ENCODE peak calls at places on chromosomes 4 and X, in five cellular contexts. One of them, this sample, is unnamed.

GRCh38 chrX:47189906-47190305 is 3.7 kb upstream of the UBA1 start:
- DNase-seq in NT2/D1: no peak
- DNase-seq in body of pancreas: no peak
- DNase-seq in heart left ventricle: no peak
- DNase-seq in dorsolateral prefrontal cortex: no peak
- DNase-seq in this sample: no peak

GRCh38 chr4:174999407-174999806 is 81.2 kb downstream of the ADAM29 start:
- DNase-seq in NT2/D1: no peak
- DNase-seq in body of pancreas: no peak
- DNase-seq in heart left ventricle: no peak
- DNase-seq in dorsolateral prefrontal cortex: no peak
- DNase-seq in this sample: no peak

GRCh38 chr4:173017802-173018201 is 150.8 kb upstream of the GALNT7 start:
- DNase-seq in NT2/D1: no peak
- DNase-seq in body of pancreas: no peak
- DNase-seq in heart left ventricle: no peak
- DNase-seq in dorsolateral prefrontal cortex: no peak
- DNase-seq in this sample: no peak

GRCh38 chr4:101981756-101982155 is 191.2 kb downstream of the BANK1 start:
- DNase-seq in NT2/D1: no peak
- DNase-seq in body of pancreas: no peak
- DNase-seq in heart left ventricle: no peak
- DNase-seq in dorsolateral prefrontal cortex: no peak
- DNase-seq in this sample: no peak

GRCh38 chr4:158300012-158300411 is 89.7 kb downstream of the TMEM144 start:
- DNase-seq in NT2/D1: no peak
- DNase-seq in body of pancreas: no peak
- DNase-seq in heart left ventricle: no peak
- DNase-seq in dorsolateral prefrontal cortex: no peak
- DNase-seq in this sample: no peak

GRCh38 chrX:80486299-80486698 is 66.1 kb downstream of the TENT5D start:
- DNase-seq in NT2/D1: no peak
- DNase-seq in body of pancreas: no peak
- DNase-seq in heart left ventricle: no peak
- DNase-seq in dorsolateral prefrontal cortex: no peak
- DNase-seq in this sample: no peak

GRCh38 chrX:153667281-153667831 is 6.3 kb downstream of the PNCK start:
- DNase-seq in NT2/D1: no peak
- DNase-seq in body of pancreas: no peak
- DNase-seq in heart left ventricle: no peak
- DNase-seq in dorsolateral prefrontal cortex: no peak
- DNase-seq in this sample: no peak

GRCh38 chr4:61004651-61005170 is 195.4 kb upstream of the ADGRL3 start:
- DNase-seq in NT2/D1: no peak
- DNase-seq in body of pancreas: no peak
- DNase-seq in heart left ventricle: no peak
- DNase-seq in dorsolateral prefrontal cortex: no peak
- DNase-seq in this sample: no peak

GRCh38 chrX:96052078-96052477 is 632.6 kb upstream of the DIAPH2 start:
- DNase-seq in NT2/D1: no peak
- DNase-seq in body of pancreas: no peak
- DNase-seq in heart left ventricle: no peak
- DNase-seq in dorsolateral prefrontal cortex: no peak
- DNase-seq in this sample: no peak

GRCh38 chr4:6460876-6461275 is 11.5 kb downstream of the PPP2R2C start:
- DNase-seq in NT2/D1: no peak
- DNase-seq in body of pancreas: no peak
- DNase-seq in heart left ventricle: no peak
- DNase-seq in dorsolateral prefrontal cortex: no peak
- DNase-seq in this sample: no peak

GRCh38 chr4:111630705-111631104 is 514.5 kb upstream of the FAM241A start:
- DNase-seq in NT2/D1: no peak
- DNase-seq in body of pancreas: no peak
- DNase-seq in heart left ventricle: no peak
- DNase-seq in dorsolateral prefrontal cortex: no peak
- DNase-seq in this sample: no peak

GRCh38 chr4:110132822-110133719 is 65.3 kb downstream of the ELOVL6 start:
- DNase-seq in NT2/D1: no peak
- DNase-seq in body of pancreas: no peak
- DNase-seq in heart left ventricle: no peak
- DNase-seq in dorsolateral prefrontal cortex: no peak
- DNase-seq in this sample: no peak

GRCh38 chr4:6337331-6337935 is 67.8 kb downstream of the WFS1 start:
- DNase-seq in NT2/D1: no peak
- DNase-seq in body of pancreas: peak
- DNase-seq in heart left ventricle: no peak
- DNase-seq in dorsolateral prefrontal cortex: no peak
- DNase-seq in this sample: no peak

GRCh38 chrX:17977696-17978095 is 116.6 kb upstream of the RAI2 start:
- DNase-seq in NT2/D1: no peak
- DNase-seq in body of pancreas: no peak
- DNase-seq in heart left ventricle: no peak
- DNase-seq in dorsolateral prefrontal cortex: no peak
- DNase-seq in this sample: no peak

GRCh38 chr4:53055716-53056413 is 193.7 kb downstream of the RASL11B start:
- DNase-seq in NT2/D1: no peak
- DNase-seq in body of pancreas: no peak
- DNase-seq in heart left ventricle: no peak
- DNase-seq in dorsolateral prefrontal cortex: no peak
- DNase-seq in this sample: no peak

DNA sequence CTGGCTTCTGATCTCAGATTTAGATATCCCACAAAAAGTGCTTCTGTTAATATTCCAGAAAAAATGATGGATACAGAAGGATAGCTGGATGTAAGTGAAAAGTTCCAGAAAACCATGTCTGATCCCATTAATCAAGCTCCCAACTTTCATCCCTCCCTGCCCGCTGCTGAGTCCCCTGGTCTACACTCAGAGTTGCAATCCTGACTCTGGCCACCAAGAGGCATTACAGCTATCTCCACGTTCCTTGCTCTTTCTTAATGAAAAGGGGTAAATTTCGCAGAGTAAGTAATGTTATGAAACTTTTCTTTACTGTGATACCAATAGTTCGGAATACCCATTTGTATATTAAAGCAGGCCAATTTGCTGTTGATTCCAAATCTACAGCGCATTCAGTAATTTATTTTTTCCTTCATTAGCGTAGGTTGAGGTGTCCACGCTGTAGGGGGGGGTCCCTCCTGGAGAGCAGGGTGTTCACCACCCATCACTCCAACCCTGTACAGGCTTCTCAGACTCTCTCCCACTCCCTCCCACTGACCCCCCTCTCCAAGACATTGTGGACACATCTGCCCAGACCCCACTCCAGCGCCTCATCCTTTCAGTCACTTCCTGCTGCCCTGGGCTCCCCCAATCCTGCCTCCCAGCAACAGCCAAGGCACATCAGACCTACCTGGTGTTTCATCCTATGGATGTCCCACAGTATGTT is 55.1 kb downstream of the RAB40A start:
- DNase-seq in NT2/D1: no peak
- DNase-seq in body of pancreas: peak
- DNase-seq in heart left ventricle: no peak
- DNase-seq in dorsolateral prefrontal cortex: peak
- DNase-seq in this sample: peak
- H3K4me3 ChIP-seq in NT2/D1: no peak
- H3K4me3 ChIP-seq in body of pancreas: no peak
- H3K4me3 ChIP-seq in heart left ventricle: peak
- H3K4me3 ChIP-seq in dorsolateral prefrontal cortex: peak
- H3K4me3 ChIP-seq in this sample: peak

GRCh38 chr4:147848634-147849033 is 116.7 kb downstream of the ARHGAP10 start:
- DNase-seq in NT2/D1: no peak
- DNase-seq in body of pancreas: no peak
- DNase-seq in heart left ventricle: no peak
- DNase-seq in dorsolateral prefrontal cortex: no peak
- DNase-seq in this sample: no peak
- H3K4me3 ChIP-seq in NT2/D1: no peak
- H3K4me3 ChIP-seq in body of pancreas: no peak
- H3K4me3 ChIP-seq in heart left ventricle: no peak
- H3K4me3 ChIP-seq in dorsolateral prefrontal cortex: no peak
- H3K4me3 ChIP-seq in this sample: no peak

DNA sequence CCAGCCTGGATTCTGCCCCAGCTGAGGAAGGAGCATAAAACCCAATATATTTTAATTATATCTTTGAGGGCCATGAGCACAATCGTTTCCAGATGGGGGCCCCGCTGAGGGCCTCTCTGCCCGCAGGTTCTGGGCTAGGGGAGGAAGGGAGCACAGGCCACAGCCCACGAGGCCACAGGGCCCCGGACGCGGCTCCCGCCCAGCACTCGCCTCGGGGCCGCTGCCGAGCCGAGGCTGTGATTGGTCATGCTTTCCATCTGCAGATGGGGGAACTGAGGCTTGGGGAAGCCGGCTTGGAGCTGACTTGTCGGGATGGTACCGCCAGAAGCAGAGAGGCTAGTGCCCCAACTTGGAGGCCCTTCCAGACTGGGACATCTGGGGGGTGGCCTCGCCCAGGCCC is 34.0 kb downstream of the TACC3 start:
- DNase-seq in NT2/D1: no peak
- DNase-seq in body of pancreas: no peak
- DNase-seq in heart left ventricle: no peak
- DNase-seq in dorsolateral prefrontal cortex: no peak
- DNase-seq in this sample: no peak
- H3K4me3 ChIP-seq in NT2/D1: no peak
- H3K4me3 ChIP-seq in body of pancreas: no peak
- H3K4me3 ChIP-seq in heart left ventricle: no peak
- H3K4me3 ChIP-seq in dorsolateral prefrontal cortex: no peak
- H3K4me3 ChIP-seq in this sample: no peak

DNA sequence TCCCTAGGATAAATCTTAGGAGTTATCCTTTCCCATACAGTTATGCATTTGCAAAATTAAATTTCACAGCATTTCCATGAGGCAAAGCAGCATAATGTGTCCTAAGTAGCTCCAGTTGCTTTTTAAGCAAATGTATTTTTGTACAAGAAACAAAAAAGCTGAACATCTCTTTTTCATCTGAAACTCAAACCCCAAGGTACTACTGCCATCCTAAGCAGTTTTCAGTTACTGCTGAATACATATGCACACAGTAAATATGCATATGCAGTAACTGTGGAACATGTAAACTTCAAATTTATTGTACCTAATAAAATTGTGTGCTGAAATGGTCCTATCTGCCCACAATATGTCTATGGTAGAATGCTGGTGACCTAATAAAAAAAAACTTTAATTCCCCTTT is 458.6 kb upstream of the INTU start:
- DNase-seq in NT2/D1: no peak
- DNase-seq in body of pancreas: no peak
- DNase-seq in heart left ventricle: no peak
- DNase-seq in dorsolateral prefrontal cortex: no peak
- DNase-seq in this sample: no peak
- H3K4me3 ChIP-seq in NT2/D1: no peak
- H3K4me3 ChIP-seq in body of pancreas: no peak
- H3K4me3 ChIP-seq in heart left ventricle: no peak
- H3K4me3 ChIP-seq in dorsolateral prefrontal cortex: no peak
- H3K4me3 ChIP-seq in this sample: no peak

GRCh38 chrX:40167240-40168182 is 69.8 kb upstream of the BCOR start:
- DNase-seq in NT2/D1: no peak
- DNase-seq in body of pancreas: no peak
- DNase-seq in heart left ventricle: peak
- DNase-seq in dorsolateral prefrontal cortex: no peak
- DNase-seq in this sample: no peak

GRCh38 chrX:40168183-40169015 is 70.6 kb upstream of the BCOR start:
- DNase-seq in NT2/D1: no peak
- DNase-seq in body of pancreas: no peak
- DNase-seq in heart left ventricle: peak
- DNase-seq in dorsolateral prefrontal cortex: no peak
- DNase-seq in this sample: no peak

GRCh38 chrX:40170830-40171512 is 73.2 kb upstream of the BCOR start:
- DNase-seq in NT2/D1: no peak
- DNase-seq in body of pancreas: no peak
- DNase-seq in heart left ventricle: peak
- DNase-seq in dorsolateral prefrontal cortex: no peak
- DNase-seq in this sample: no peak

GRCh38 chrX:40171513-40172168 is 73.9 kb upstream of the BCOR start:
- DNase-seq in NT2/D1: no peak
- DNase-seq in body of pancreas: no peak
- DNase-seq in heart left ventricle: peak
- DNase-seq in dorsolateral prefrontal cortex: no peak
- DNase-seq in this sample: no peak

DNA sequence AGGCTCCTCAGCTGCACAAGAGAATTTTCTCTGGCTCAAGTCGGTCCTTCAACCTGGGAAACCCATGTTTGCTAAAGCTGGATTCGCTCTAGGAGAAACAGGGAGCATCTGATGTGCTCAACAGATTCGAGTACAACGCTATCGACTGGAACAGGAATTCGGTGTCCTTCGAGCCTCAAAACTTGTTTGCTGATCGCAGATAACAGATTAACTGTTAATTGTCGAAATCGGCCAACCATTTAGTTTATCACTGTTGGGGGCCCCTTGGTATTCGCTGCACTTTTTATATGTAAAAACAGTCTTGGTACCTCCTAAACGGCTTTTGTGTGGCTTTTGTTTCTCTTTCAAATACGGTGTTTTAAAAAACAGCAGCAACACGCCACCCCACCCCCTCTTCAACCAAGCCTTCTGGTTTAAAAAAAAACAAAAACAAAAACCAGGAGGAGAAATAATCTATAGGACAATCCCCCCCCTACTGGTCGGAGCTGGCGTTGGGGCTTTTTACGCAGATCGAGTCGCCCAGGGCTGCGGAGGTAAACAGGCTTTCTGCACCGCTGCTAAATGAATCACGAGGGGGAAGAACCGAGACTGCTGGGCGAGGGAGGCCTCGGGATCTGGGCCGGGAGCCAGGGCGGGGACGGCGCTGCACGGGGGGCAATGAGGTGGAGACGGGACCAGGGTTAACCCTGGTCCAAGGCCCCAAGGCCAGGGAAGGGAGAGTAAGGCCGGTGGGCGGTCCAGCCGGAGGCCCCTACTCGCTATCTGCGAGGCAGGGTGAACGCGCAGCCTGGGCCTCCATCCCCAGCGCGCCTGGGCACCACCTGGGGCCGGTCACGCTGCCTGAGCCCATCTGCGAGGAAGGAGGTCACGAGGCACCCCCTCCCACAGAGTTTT is 71.7 kb upstream of the BCOR start:
- DNase-seq in NT2/D1: peak
- DNase-seq in body of pancreas: peak
- DNase-seq in heart left ventricle: peak
- DNase-seq in dorsolateral prefrontal cortex: no peak
- DNase-seq in this sample: peak
- H3K4me3 ChIP-seq in NT2/D1: peak
- H3K4me3 ChIP-seq in body of pancreas: no peak
- H3K4me3 ChIP-seq in heart left ventricle: no peak
- H3K4me3 ChIP-seq in dorsolateral prefrontal cortex: no peak
- H3K4me3 ChIP-seq in this sample: peak

DNA sequence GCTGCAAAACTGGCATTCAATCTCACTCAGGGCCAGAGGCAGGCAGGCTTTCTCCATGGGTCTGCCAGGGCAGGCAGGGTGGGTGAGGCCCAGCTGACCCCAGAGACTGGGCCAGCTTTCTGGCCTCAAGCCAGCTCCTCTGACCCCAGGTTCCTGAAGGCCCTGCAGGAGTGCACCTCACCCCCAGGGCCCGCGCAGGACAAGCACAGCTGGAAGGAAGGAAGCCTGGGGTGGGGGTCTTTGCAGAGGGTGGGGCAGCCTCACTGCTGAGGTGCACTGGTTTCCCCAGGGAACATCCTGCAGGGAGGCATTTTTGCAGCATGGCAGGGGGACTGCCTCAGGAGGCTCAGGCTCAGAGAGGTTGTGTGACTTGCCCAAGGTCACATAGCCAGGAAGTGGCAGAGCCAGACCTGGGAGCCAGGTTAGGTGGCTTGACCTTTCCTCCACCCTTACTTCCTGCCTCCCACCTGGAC is 31.5 kb upstream of the AFAP1 start:
- DNase-seq in NT2/D1: no peak
- DNase-seq in body of pancreas: no peak
- DNase-seq in heart left ventricle: no peak
- DNase-seq in dorsolateral prefrontal cortex: no peak
- DNase-seq in this sample: no peak
- H3K4me3 ChIP-seq in NT2/D1: no peak
- H3K4me3 ChIP-seq in body of pancreas: no peak
- H3K4me3 ChIP-seq in heart left ventricle: no peak
- H3K4me3 ChIP-seq in dorsolateral prefrontal cortex: no peak
- H3K4me3 ChIP-seq in this sample: no peak

This sample was measured in Jurkat, Clone E6-1.